ENCODE peak calls at places on chromosomes 12 and 14, in five cellular contexts. I is NCI-H345; X is neural crest cell; U is activated effector memory CD4-positive, alpha-beta T cell treated with Interleukin-2 at 50 U/mL for 16 hours; G is posterior cingulate gyrus. Q is an unnamed sample.

GRCh38 chr14:92944976-92945375 is 22.0 kb downstream of the CHGA start:
- DNase-seq in U (no peak), X (no peak), G (no peak), I (no peak), Q (no peak)

GRCh38 chr14:42378274-42378673 is 771.6 kb downstream of the LRFN5 start:
- DNase-seq in I (no peak), U (no peak), G (no peak), X (no peak), Q (no peak)

GRCh38 chr12:97923546-97923945 is 460.9 kb downstream of the RMST start:
- DNase-seq in G (no peak), I (no peak), X (no peak), U (no peak), Q (no peak)

GRCh38 chr12:127984386-127985055 is 282.4 kb upstream of the TMEM132C start:
- DNase-seq in I (no peak), U (no peak), X (no peak), G (no peak), Q (no peak)

GRCh38 chr12:107322063-107322462 is 228.7 kb upstream of the CRY1 start:
- DNase-seq in I (no peak), X (no peak), G (no peak), U (peak; percentile 5), Q (no peak)

GRCh38 chr12:122875590-122876220 is 20.2 kb downstream of the VPS37B start:
- DNase-seq in G (no peak), U (no peak), I (no peak), X (no peak), Q (no peak)

GRCh38 chr14:70359076-70359424 is 433 bp downstream of the COX16 start:
- DNase-seq in X (no peak), I (peak; percentile 50), U (no peak), G (no peak), Q (no peak)

GRCh38 chr12:92363295-92364146 is 217.9 kb upstream of the BTG1 start:
- DNase-seq in I (no peak), G (peak; percentile 14), X (peak; percentile 31), U (peak; percentile 21), Q (peak; percentile 20)

GRCh38 chr14:74599201-74599809 is 12.7 kb downstream of the LTBP2 start:
- DNase-seq in X (no peak), U (no peak), I (no peak), G (no peak), Q (no peak)

GRCh38 chr12:111446631-111447570 is 41.2 kb downstream of the SH2B3 start:
- DNase-seq in U (no peak), I (no peak), X (no peak), G (no peak), Q (no peak)

GRCh38 chr14:75453817-75454434 is 26.1 kb downstream of the JDP2 start:
- DNase-seq in G (no peak), X (no peak), I (no peak), U (no peak), Q (no peak)

GRCh38 chr12:51270067-51270846 is at the start of gene SMAGP:
- DNase-seq in G (peak; percentile 12), X (peak; percentile 44), U (peak; percentile 29), I (peak; percentile 56), Q (no peak)

GRCh38 chr12:131112690-131113290 is 159.1 kb downstream of the ADGRD1 start:
- DNase-seq in G (no peak), I (no peak), U (no peak), X (no peak), Q (no peak)

GRCh38 chr12:67299936-67300335 is 30.8 kb downstream of the CAND1 start:
- DNase-seq in G (no peak), U (no peak), X (no peak), I (no peak), Q (no peak)

GRCh38 chr12:120381752-120382419 is 12.9 kb upstream of the MSI1 start:
- DNase-seq in G (no peak), X (no peak), U (no peak), I (no peak), Q (no peak)

GRCh38 chr14:21525995-21526671 is at the start of gene SALL2:
- DNase-seq in X (peak; percentile 76), U (peak; percentile 41), I (peak; percentile 96), G (peak; percentile 72), Q (peak; percentile 71)

GRCh38 chr12:56071648-56072047 is 8.3 kb upstream of the ERBB3 start:
- DNase-seq in G (no peak), U (no peak), X (no peak), I (no peak), Q (no peak)

GRCh38 chr14:30214014-30214413 is 286.4 kb upstream of the PRKD1 start:
- DNase-seq in G (no peak), U (no peak), X (no peak), I (no peak), Q (no peak)

GRCh38 chr14:49677643-49678042 is 10.4 kb downstream of the POLE2 start:
- DNase-seq in I (no peak), G (no peak), U (no peak), X (no peak), Q (no peak)